ENCODE peak calls at places on chromosomes 5 and 9, in nine cellular contexts. D, E, T, U, N, F, O, C and R are unnamed samples.

GRCh38 chr5:173878224-173878967 is 9.8 kb upstream of the CPEB4 start:
- DNase-seq in O (no peak), C (peak; percentile 62), U (peak; percentile 86), T (no peak), E (no peak), D (no peak), N (no peak), F (no peak), R (no peak)

GRCh38 chr5:181221105-181221791 is 1.8 kb upstream of the TRIM41 start:
- DNase-seq in O (no peak), D (no peak), T (no peak), E (no peak), U (no peak), C (no peak), N (peak; percentile 34), F (no peak), R (peak; percentile 23)

GRCh38 chr5:138011991-138012390 is 20.9 kb downstream of the FAM13B start:
- DNase-seq in T (no peak), O (no peak), D (no peak), F (no peak), E (no peak), U (no peak), C (no peak), N (no peak), R (no peak)

GRCh38 chr9:136529516-136530471 is 16.1 kb downstream of the NOTCH1 start:
- DNase-seq in C (no peak), N (no peak), O (no peak), F (no peak), D (no peak), U (no peak), E (no peak), T (no peak), R (no peak)

GRCh38 chr9:131735238-131736181 is 4.4 kb downstream of the RAPGEF1 start:
- DNase-seq in T (no peak), D (peak; percentile 46), E (no peak), U (no peak), N (no peak), C (no peak), O (no peak), F (no peak), R (peak; percentile 72)

GRCh38 chr9:124659099-124659659 is 111.9 kb downstream of the NR6A1 start:
- DNase-seq in U (peak; percentile 70), O (peak; percentile 29), D (peak; percentile 89), F (peak; percentile 56), T (peak; percentile 89), C (peak; percentile 80), E (peak; percentile 4), N (peak; percentile 82), R (peak; percentile 66)

GRCh38 chr9:129348890-129349570 is 171.0 kb upstream of the IER5L start:
- DNase-seq in C (no peak), T (peak; percentile 40), D (no peak), U (no peak), N (no peak), F (no peak), O (no peak), E (no peak), R (no peak)

GRCh38 chr5:124649548-124650501 is 96.6 kb downstream of the ZNF608 start:
- DNase-seq in F (peak; percentile 82), D (peak; percentile 88), O (peak; percentile 91), C (peak; percentile 73), T (peak; percentile 78), U (peak; percentile 47), E (peak; percentile 54), N (peak; percentile 92), R (peak; percentile 84)

GRCh38 chr5:78563621-78564020 is 85.0 kb downstream of the LHFPL2 start:
- DNase-seq in D (no peak), E (no peak), T (no peak), F (no peak), U (no peak), O (no peak), C (no peak), N (no peak), R (no peak)

GRCh38 chr5:102307232-102307631 is 11.1 kb upstream of the SLCO4C1 start:
- DNase-seq in T (peak; percentile 80), N (no peak), C (no peak), F (no peak), E (no peak), D (no peak), U (no peak), O (no peak), R (no peak)

GRCh38 chr9:96495341-96495740 is 45.4 kb downstream of the HABP4 start:
- DNase-seq in E (no peak), N (peak; percentile 79), U (no peak), C (no peak), T (no peak), F (no peak), O (no peak), D (no peak), R (no peak)

GRCh38 chr9:80874276-80874675 is 815.1 kb downstream of the TLE1 start:
- DNase-seq in U (no peak), F (no peak), D (no peak), O (no peak), C (no peak), N (no peak), E (no peak), T (no peak), R (no peak)

GRCh38 chr5:66769839-66770617 is 173.8 kb downstream of the MAST4 start:
- DNase-seq in O (no peak), C (peak; percentile 18), T (peak; percentile 83), F (no peak), U (no peak), E (peak; percentile 73), N (no peak), D (no peak), R (peak; percentile 8)

GRCh38 chr5:143198332-143198731 is 205.2 kb downstream of the NR3C1 start:
- DNase-seq in U (no peak), N (no peak), F (no peak), D (no peak), T (no peak), E (no peak), C (no peak), O (no peak), R (no peak)

GRCh38 chr9:117034862-117035261 is 347.8 kb downstream of the TRIM32 start:
- DNase-seq in F (no peak), N (no peak), U (peak; percentile 15), C (no peak), T (no peak), E (no peak), O (no peak), D (no peak), R (no peak)

GRCh38 chr5:59460368-59461153 is 433.0 kb downstream of the PDE4D start:
- DNase-seq in F (no peak), T (peak; percentile 51), D (no peak), N (no peak), E (no peak), U (no peak), O (no peak), C (no peak), R (no peak)

GRCh38 chr9:1100945-1101344 is 50.8 kb downstream of the DMRT2 start:
- DNase-seq in N (peak; percentile 41), D (peak; percentile 67), T (peak; percentile 48), U (peak; percentile 63), E (no peak), F (no peak), C (peak; percentile 38), O (no peak), R (peak; percentile 50)

GRCh38 chr5:30849801-30850370 is 343.6 kb upstream of the CDH6 start:
- DNase-seq in U (no peak), T (no peak), O (no peak), N (no peak), D (no peak), C (no peak), F (no peak), E (no peak), R (no peak)

GRCh38 chr5:106853266-106853665 is 817.5 kb downstream of the EFNA5 start:
- DNase-seq in E (no peak), U (no peak), T (no peak), F (no peak), D (no peak), N (no peak), O (no peak), C (no peak), R (no peak)

GRCh38 chr9:85471791-85472190 is 270.0 kb downstream of the AGTPBP1 start:
- DNase-seq in T (no peak), O (no peak), E (no peak), U (no peak), C (no peak), F (no peak), D (no peak), N (no peak), R (no peak)

GRCh38 chr5:125455041-125455440 is 708.6 kb upstream of the ZNF608 start:
- DNase-seq in F (no peak), N (no peak), O (no peak), E (no peak), U (no peak), D (no peak), C (no peak), T (no peak), R (no peak)

GRCh38 chr5:2681476-2681875 is 70.0 kb downstream of the IRX2 start:
- DNase-seq in F (no peak), D (no peak), E (no peak), U (no peak), C (no peak), T (no peak), N (no peak), O (no peak), R (no peak)

GRCh38 chr9:86424246-86424891 is 70.2 kb upstream of the TUT7 start:
- DNase-seq in O (no peak), T (peak; percentile 45), F (no peak), E (no peak), N (peak; percentile 39), D (no peak), C (no peak), U (peak; percentile 38), R (no peak)

GRCh38 chr9:4837768-4838546 is 45.2 kb downstream of the RCL1 start:
- DNase-seq in N (no peak), D (no peak), U (no peak), T (no peak), E (peak; percentile 1), C (no peak), O (no peak), F (no peak), R (no peak)